ENCODE peak calls at places on chromosomes 16 and 17, in six cellular contexts. C is mammary epithelial cell, N is K562, L is HepG2, F is astrocyte, D is fibroblast of lung. A is an unnamed sample.

GRCh38 chr17:81648707-81649085 is 7.6 kb downstream of the PDE6G start:
- DNase-seq in D (no peak), L (no peak), N (no peak), C (no peak), F (no peak), A (no peak)

GRCh38 chr17:65589321-65589720 is 27.9 kb upstream of the AXIN2 start:
- DNase-seq in N (no peak), L (no peak), F (no peak), D (peak), C (no peak), A (no peak)

GRCh38 chr16:79757163-79757562 is 156.6 kb upstream of the MAF start:
- DNase-seq in F (no peak), L (no peak), D (no peak), C (no peak), N (peak), A (no peak)

GRCh38 chr17:1986783-1987451 is 38.2 kb downstream of the RTN4RL1 start:
- DNase-seq in D (no peak), L (no peak), N (peak), C (no peak), F (no peak), A (no peak)

GRCh38 chr17:80649672-80650338 is 105.2 kb downstream of the RPTOR start:
- DNase-seq in F (peak), N (peak), D (peak), C (peak), L (peak), A (no peak)

GRCh38 chr16:660459-661183 is 7.3 kb upstream of the RHOT2 start:
- DNase-seq in F (peak), N (peak), D (peak), C (peak), L (no peak), A (no peak)

GRCh38 chr16:67842509-67843342 is 606 bp downstream of the THAP11 start:
- DNase-seq in L (peak), F (peak), N (no peak), C (peak), D (peak), A (no peak)

GRCh38 chr17:8696951-8697745 is 47.5 kb downstream of the CCDC42 start:
- DNase-seq in F (peak), N (no peak), L (peak), D (peak), C (no peak), A (no peak)

GRCh38 chr16:57000271-57001025 is 11.1 kb downstream of the NLRC5 start:
- DNase-seq in F (peak), D (peak), N (no peak), L (no peak), C (peak), A (no peak)

GRCh38 chr17:29069526-29070041 is 26.6 kb downstream of the PIPOX start:
- DNase-seq in N (peak), F (no peak), C (peak), D (no peak), L (no peak), A (no peak)

GRCh38 chr16:12314786-12315185 is 338.3 kb downstream of the SNX29 start:
- DNase-seq in D (no peak), L (no peak), N (no peak), F (peak), C (peak), A (peak)

GRCh38 chr16:83409347-83409746 is 398.4 kb upstream of the HSBP1 start:
- DNase-seq in D (no peak), C (peak), L (no peak), N (no peak), F (no peak), A (peak)

GRCh38 chr16:65312071-65312470 is 190.2 kb upstream of the CDH11 start:
- DNase-seq in L (no peak), N (no peak), D (peak), F (peak), C (no peak), A (no peak)

GRCh38 chr17:57408064-57408811 is 151.9 kb downstream of the MSI2 start:
- DNase-seq in N (no peak), F (no peak), C (no peak), L (peak), D (no peak), A (no peak)

GRCh38 chr16:1447965-1448364 is 3.6 kb upstream of the CCDC154 start:
- DNase-seq in N (no peak), F (no peak), L (no peak), D (no peak), C (no peak), A (no peak)

GRCh38 chr16:16871196-16871595 is 492.3 kb downstream of the NPIPA7 start:
- DNase-seq in D (no peak), F (no peak), N (no peak), L (no peak), C (no peak), A (no peak)

GRCh38 chr16:30488764-30489595 is 16.4 kb downstream of the ITGAL start:
- DNase-seq in L (peak), D (no peak), N (no peak), C (peak), F (no peak), A (no peak)

GRCh38 chr17:75518201-75518600 is 1.9 kb downstream of the TSEN54 start:
- DNase-seq in L (no peak), C (no peak), N (no peak), F (no peak), D (no peak), A (no peak)

GRCh38 chr16:50093607-50094570 is 28.1 kb downstream of the HEATR3 start:
- DNase-seq in D (peak), L (no peak), C (no peak), F (peak), N (no peak), A (no peak)

GRCh38 chr17:81701288-81702071 is 1.7 kb upstream of the MRPL12 start:
- DNase-seq in N (peak), D (no peak), F (no peak), L (no peak), C (no peak), A (no peak)

GRCh38 chr17:82710499-82711232 is 5.8 kb upstream of the FN3KRP start:
- DNase-seq in F (no peak), D (no peak), N (peak), C (no peak), L (no peak), A (no peak)

GRCh38 chr16:87620201-87620495 is 17.8 kb downstream of the JPH3 start:
- DNase-seq in N (no peak), L (no peak), D (no peak), C (no peak), F (no peak), A (no peak)

GRCh38 chr17:69909389-69909788 is 165.6 kb upstream of the KCNJ16 start:
- DNase-seq in F (no peak), L (no peak), C (peak), D (no peak), N (no peak), A (no peak)

GRCh38 chr17:61396586-61397085 is 3.0 kb upstream of the TBX2 start:
- DNase-seq in F (no peak), N (no peak), L (no peak), C (no peak), D (peak), A (no peak)
- H3K4me2 ChIP-seq in F (peak), N (no peak), L (no peak), C (no peak), D (peak), A (no peak)

DNA sequence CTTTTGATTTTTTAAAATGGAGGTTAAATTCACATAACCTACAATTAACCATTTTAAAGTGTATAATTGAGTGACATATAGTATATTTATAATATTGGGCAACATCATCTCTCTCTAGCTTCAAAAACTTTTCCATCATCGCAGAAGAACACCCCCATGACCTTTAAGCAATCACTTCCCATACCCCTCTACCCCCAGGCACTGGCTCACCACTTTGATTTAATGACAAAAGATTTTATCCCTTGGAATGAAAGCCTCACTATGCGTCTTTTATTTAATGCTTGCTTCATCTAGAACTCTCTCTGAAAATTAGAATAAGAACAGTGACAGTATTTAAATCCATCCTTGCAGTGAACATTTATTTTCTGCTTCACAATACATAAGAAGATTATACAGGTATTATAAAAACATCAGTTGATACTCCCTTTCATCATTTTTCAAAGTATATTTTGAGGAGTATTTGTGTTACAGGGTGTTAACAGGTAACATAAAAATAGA is 3.2 kb upstream of the KRTAP1-3 start:
- DNase-seq in F (no peak), C (no peak), D (no peak), L (no peak), N (no peak), A (no peak)
- TF ChIP-seq EZH2 in F (no peak), C (no peak), D (no peak), L (no peak), N (no peak), A (no peak)

DNA sequence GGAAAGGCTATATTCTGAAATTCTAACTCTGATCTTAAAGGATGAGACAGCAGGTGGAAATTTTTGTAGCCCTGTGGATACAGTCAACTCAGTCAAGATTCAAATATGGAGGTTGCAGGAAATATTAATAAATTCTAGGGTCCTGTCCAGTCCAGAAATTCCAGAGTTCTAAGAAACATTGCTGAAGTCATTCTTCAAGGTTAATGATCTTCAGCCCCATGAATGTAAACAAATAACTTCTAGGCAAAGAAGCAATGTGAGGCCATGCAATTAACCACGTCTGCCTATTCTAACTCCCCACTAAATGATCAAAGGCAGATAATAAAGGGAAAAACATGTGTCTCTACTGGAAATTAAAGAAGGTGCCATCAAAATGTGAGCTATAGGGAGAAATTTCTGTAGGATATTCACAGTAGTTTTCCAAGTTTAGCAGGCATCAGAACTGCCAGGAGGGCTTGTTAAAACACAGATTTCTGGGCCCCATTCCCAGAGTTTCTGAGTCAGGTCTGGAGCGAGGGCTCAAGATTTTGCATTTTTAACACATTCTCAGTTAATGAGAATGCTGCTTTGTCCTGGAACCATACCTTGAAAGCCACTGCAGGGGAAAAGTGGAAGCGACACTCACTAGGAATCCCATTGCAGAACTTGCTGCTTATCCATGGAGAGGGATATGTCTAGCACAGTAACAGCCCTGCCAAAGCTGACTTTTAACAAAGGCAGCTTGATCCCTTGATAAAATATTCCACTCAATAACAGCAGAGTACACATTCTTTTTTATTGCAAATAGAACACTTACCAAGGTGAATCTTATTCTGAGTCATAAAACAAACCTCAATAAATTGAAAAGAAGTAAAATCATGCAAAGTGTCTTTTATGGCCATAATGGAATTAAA is 61.8 kb downstream of the DNAH3 start:
- DNase-seq in D (peak), N (no peak), C (peak), L (no peak), F (peak), A (no peak)
- H2AFZ ChIP-seq in D (no peak), N (no peak), C (peak), L (no peak), F (no peak), A (no peak)

GRCh38 chr17:18182978-18183333 is 672 bp upstream of the ALKBH5 start:
- DNase-seq in L (no peak), F (no peak), C (no peak), D (no peak), N (peak), A (no peak)

GRCh38 chr17:18179804-18180203 is 3.8 kb upstream of the ALKBH5 start:
- DNase-seq in C (no peak), F (peak), N (no peak), L (no peak), D (no peak), A (no peak)

GRCh38 chr17:18179221-18179620 is 4.4 kb upstream of the ALKBH5 start:
- DNase-seq in L (no peak), C (no peak), F (no peak), N (no peak), D (no peak), A (no peak)

GRCh38 chr17:18182190-18182977 is 1.2 kb upstream of the ALKBH5 start:
- DNase-seq in N (no peak), D (no peak), L (no peak), C (no peak), F (no peak), A (no peak)

DNA sequence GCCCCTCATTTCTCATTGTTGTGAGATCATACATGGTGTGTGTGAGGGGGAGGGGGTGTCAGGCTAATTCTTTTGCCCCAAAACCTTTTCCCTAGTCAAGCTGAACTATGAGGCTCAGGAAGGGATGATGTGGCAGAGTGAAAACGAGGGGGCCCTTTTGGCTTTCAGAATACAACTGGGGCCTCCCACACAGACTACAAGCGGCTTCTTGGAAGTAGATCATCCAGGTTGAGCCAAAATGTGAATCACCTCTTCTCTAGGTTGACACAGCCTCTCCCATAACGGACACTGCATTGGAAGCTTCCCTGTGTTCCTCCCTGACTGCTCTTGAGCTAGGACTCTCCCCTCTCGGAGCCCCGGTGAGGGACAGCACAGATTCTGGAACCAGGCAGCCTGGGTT is 2.3 kb upstream of the ALKBH5 start:
- DNase-seq in C (peak), L (no peak), D (no peak), F (peak), N (no peak), A (no peak)
- H3K4me2 ChIP-seq in C (no peak), L (no peak), D (no peak), F (no peak), N (peak), A (no peak)

GRCh38 chr17:38602453-38602852 is 3.3 kb downstream of the SRCIN1 start:
- DNase-seq in D (no peak), F (no peak), C (no peak), L (no peak), N (no peak), A (no peak)

GRCh38 chr17:38604479-38605229 is 1.1 kb downstream of the SRCIN1 start:
- DNase-seq in C (no peak), L (peak), N (peak), D (no peak), F (no peak), A (no peak)

GRCh38 chr17:38601539-38602351 is 4.0 kb downstream of the SRCIN1 start:
- DNase-seq in D (no peak), L (peak), N (peak), F (no peak), C (no peak), A (no peak)

GRCh38 chr17:38603786-38604478 is 1.8 kb downstream of the SRCIN1 start:
- DNase-seq in C (no peak), L (no peak), N (no peak), F (no peak), D (no peak), A (no peak)

DNA sequence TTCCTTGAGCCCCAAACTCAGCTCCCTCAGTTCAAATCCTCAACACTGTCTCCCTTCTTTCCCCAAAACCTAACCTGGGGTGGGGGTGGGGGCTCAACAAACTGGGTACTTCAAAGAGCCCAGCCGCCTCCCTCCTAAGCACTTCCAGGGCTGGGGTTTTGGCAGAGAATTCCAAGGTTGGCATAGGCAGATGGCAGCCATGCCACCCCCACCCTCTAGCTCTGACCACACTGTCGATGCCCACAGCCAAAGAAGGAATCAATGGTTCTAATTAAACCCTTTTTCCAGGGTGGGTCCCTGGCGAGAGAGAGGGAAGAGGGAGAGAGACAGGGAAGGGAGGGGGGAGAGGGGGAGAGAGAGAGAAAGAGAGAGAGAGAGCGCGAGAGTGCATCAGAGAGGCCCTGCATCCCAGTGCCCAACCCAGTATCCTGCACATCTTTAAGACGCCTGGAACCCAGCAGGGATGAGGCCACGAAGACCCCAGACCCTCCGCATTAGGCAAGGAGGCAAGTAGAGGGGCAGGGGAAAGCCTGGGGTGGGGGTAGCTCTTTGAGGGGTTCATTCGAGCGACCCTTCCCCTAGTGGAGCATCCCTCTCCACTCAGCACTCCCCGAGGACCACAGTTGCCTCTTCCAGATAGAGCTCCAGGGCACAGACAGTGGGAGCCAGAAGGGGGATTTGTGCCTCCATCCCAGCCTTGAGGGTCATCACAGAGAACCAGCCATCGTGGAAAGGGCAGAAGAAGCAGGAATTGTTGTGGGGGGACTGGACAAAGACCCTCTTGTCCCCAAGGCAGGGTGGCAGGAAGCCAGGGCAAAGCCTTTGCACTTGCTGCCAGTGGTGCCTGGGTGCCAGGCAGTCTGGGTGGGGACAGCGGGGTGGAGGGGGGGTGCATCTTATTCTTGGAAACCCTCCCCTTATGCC is 2.6 kb downstream of the SRCIN1 start:
- DNase-seq in L (no peak), F (no peak), N (no peak), C (no peak), D (no peak), A (no peak)
- TF ChIP-seq EZH2 in L (no peak), F (no peak), N (no peak), C (no peak), D (no peak), A (no peak)

DNA sequence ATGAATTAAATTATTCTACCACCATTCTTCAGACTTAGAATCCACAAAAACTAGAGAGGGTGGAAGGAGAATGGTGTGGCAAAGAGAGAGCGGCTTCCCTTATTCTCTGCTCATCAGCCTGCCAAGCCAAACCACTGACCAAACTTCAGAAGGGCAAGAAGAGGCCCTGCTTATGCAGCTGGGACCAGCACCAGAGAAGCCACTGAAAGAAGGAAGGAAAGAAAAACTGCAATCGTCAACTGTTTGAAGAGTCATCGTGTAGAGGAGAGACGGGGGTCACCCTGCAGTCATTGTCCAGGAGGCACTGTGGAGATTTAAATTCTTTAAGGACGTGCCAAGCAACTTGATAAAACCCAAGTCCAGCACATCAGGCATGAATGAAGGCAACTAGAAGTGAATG is 15.6 kb downstream of the PMP22 start:
- DNase-seq in F (no peak), N (no peak), L (no peak), C (no peak), D (no peak), A (no peak)
- H2AFZ ChIP-seq in F (no peak), N (no peak), L (no peak), C (no peak), D (no peak), A (no peak)

DNA sequence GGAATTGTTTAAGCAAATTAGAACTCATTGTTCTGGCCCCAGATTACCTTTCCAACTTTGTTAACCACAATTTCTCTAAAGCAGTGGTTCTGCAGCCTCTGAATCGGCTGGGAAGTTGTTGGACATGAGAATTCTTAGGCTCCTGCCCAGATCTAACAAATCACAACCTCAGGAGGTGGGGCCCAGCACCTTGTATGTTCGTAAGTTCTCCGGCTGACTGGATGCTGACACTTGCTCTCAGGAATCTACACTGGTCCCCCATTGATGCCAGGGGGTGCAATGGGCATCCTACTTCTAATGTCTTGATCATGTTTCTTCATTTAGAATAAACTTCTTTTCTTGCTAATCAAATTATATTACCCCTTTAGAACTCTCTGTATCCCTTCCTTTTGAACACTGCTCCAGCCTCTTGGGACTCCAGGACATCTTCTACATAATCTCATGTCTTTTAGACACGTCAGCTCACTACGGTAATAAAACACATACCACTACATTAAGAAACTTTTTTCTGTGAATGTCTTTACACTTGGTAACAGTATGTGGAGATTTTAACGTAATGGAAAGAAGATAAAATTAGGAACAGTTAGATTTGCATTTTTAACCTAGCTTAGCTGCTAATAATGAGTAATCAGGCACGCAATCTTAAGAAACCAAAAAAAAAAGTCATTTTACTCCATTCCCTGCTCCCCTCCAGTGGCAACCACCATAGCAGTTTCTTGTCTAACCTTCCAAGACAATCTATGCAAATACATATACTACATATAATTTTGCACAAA is 143.2 kb downstream of the ITFG1 start:
- DNase-seq in L (no peak), N (no peak), F (no peak), D (no peak), C (no peak), A (no peak)
- H3K4me2 ChIP-seq in L (no peak), N (no peak), F (no peak), D (no peak), C (no peak), A (no peak)